ENCODE peak calls at places on chromosomes 7 and 10, in five cellular contexts. One of them, this sample, is unnamed.

GRCh38 chr7:64882341-64883112 is 20.5 kb upstream of the ZNF273 start:
- DNase-seq in NCI-H1930: no peak
- DNase-seq in left ventricle myocardium superior: peak; percentile 89
- DNase-seq in heart right ventricle: peak; percentile 72
- DNase-seq in activated CD8-positive, alpha-beta memory T cell treated with anti-CD3 and anti-CD28 coated beads for 24 hours: peak; percentile 65
- DNase-seq in this sample: peak; percentile 93

GRCh38 chr7:391411-391951 is 101.5 kb downstream of the FOXL3 start:
- DNase-seq in NCI-H1930: no peak
- DNase-seq in left ventricle myocardium superior: peak; percentile 17
- DNase-seq in heart right ventricle: no peak
- DNase-seq in activated CD8-positive, alpha-beta memory T cell treated with anti-CD3 and anti-CD28 coated beads for 24 hours: peak; percentile 44
- DNase-seq in this sample: peak; percentile 68

GRCh38 chr7:20783716-20784310 is 2.9 kb downstream of the SP8 start:
- DNase-seq in NCI-H1930: no peak
- DNase-seq in left ventricle myocardium superior: peak; percentile 34
- DNase-seq in heart right ventricle: no peak
- DNase-seq in activated CD8-positive, alpha-beta memory T cell treated with anti-CD3 and anti-CD28 coated beads for 24 hours: no peak
- DNase-seq in this sample: no peak

GRCh38 chr10:75239391-75239790 is 3.6 kb upstream of the COMTD1 start:
- DNase-seq in NCI-H1930: no peak
- DNase-seq in left ventricle myocardium superior: no peak
- DNase-seq in heart right ventricle: no peak
- DNase-seq in activated CD8-positive, alpha-beta memory T cell treated with anti-CD3 and anti-CD28 coated beads for 24 hours: no peak
- DNase-seq in this sample: no peak

GRCh38 chr10:100866575-100867098 is 46.1 kb upstream of the SLF2 start:
- DNase-seq in NCI-H1930: no peak
- DNase-seq in left ventricle myocardium superior: no peak
- DNase-seq in heart right ventricle: no peak
- DNase-seq in activated CD8-positive, alpha-beta memory T cell treated with anti-CD3 and anti-CD28 coated beads for 24 hours: no peak
- DNase-seq in this sample: no peak

GRCh38 chr7:73954181-73954580 is 73.8 kb upstream of the ELN start:
- DNase-seq in NCI-H1930: no peak
- DNase-seq in left ventricle myocardium superior: no peak
- DNase-seq in heart right ventricle: no peak
- DNase-seq in activated CD8-positive, alpha-beta memory T cell treated with anti-CD3 and anti-CD28 coated beads for 24 hours: no peak
- DNase-seq in this sample: no peak

GRCh38 chr10:103759100-103759781 is 96.1 kb downstream of the SH3PXD2A start:
- DNase-seq in NCI-H1930: no peak
- DNase-seq in left ventricle myocardium superior: peak; percentile 64
- DNase-seq in heart right ventricle: peak; percentile 85
- DNase-seq in activated CD8-positive, alpha-beta memory T cell treated with anti-CD3 and anti-CD28 coated beads for 24 hours: no peak
- DNase-seq in this sample: peak; percentile 76

GRCh38 chr7:102093599-102094001 is 193.1 kb upstream of the SH2B2 start:
- DNase-seq in NCI-H1930: no peak
- DNase-seq in left ventricle myocardium superior: no peak
- DNase-seq in heart right ventricle: no peak
- DNase-seq in activated CD8-positive, alpha-beta memory T cell treated with anti-CD3 and anti-CD28 coated beads for 24 hours: no peak
- DNase-seq in this sample: no peak

GRCh38 chr10:3323865-3324498 is 151.4 kb upstream of the PITRM1 start:
- DNase-seq in NCI-H1930: no peak
- DNase-seq in left ventricle myocardium superior: peak; percentile 37
- DNase-seq in heart right ventricle: peak; percentile 11
- DNase-seq in activated CD8-positive, alpha-beta memory T cell treated with anti-CD3 and anti-CD28 coated beads for 24 hours: no peak
- DNase-seq in this sample: no peak

GRCh38 chr10:72883861-72884260 is 9.7 kb upstream of the OIT3 start:
- DNase-seq in NCI-H1930: no peak
- DNase-seq in left ventricle myocardium superior: no peak
- DNase-seq in heart right ventricle: no peak
- DNase-seq in activated CD8-positive, alpha-beta memory T cell treated with anti-CD3 and anti-CD28 coated beads for 24 hours: no peak
- DNase-seq in this sample: no peak

GRCh38 chr7:25864511-25864910 is 287.5 kb upstream of the NFE2L3 start:
- DNase-seq in NCI-H1930: no peak
- DNase-seq in left ventricle myocardium superior: no peak
- DNase-seq in heart right ventricle: no peak
- DNase-seq in activated CD8-positive, alpha-beta memory T cell treated with anti-CD3 and anti-CD28 coated beads for 24 hours: no peak
- DNase-seq in this sample: no peak

GRCh38 chr10:96890172-96890513 is 58.0 kb downstream of the LCOR start:
- DNase-seq in NCI-H1930: no peak
- DNase-seq in left ventricle myocardium superior: no peak
- DNase-seq in heart right ventricle: no peak
- DNase-seq in activated CD8-positive, alpha-beta memory T cell treated with anti-CD3 and anti-CD28 coated beads for 24 hours: no peak
- DNase-seq in this sample: no peak

GRCh38 chr7:137798073-137798763 is 48.6 kb downstream of the DGKI start:
- DNase-seq in NCI-H1930: no peak
- DNase-seq in left ventricle myocardium superior: no peak
- DNase-seq in heart right ventricle: no peak
- DNase-seq in activated CD8-positive, alpha-beta memory T cell treated with anti-CD3 and anti-CD28 coated beads for 24 hours: no peak
- DNase-seq in this sample: no peak

GRCh38 chr7:151851160-151851751 is 25.7 kb downstream of the PRKAG2 start:
- DNase-seq in NCI-H1930: no peak
- DNase-seq in left ventricle myocardium superior: peak; percentile 59
- DNase-seq in heart right ventricle: no peak
- DNase-seq in activated CD8-positive, alpha-beta memory T cell treated with anti-CD3 and anti-CD28 coated beads for 24 hours: peak; percentile 66
- DNase-seq in this sample: peak; percentile 73

GRCh38 chr7:6121141-6121540 is 90.0 kb downstream of the ANKRD61 start:
- DNase-seq in NCI-H1930: no peak
- DNase-seq in left ventricle myocardium superior: no peak
- DNase-seq in heart right ventricle: no peak
- DNase-seq in activated CD8-positive, alpha-beta memory T cell treated with anti-CD3 and anti-CD28 coated beads for 24 hours: no peak
- DNase-seq in this sample: no peak

GRCh38 chr7:135334830-135335543 is 101.3 kb downstream of the STRA8 start:
- DNase-seq in NCI-H1930: no peak
- DNase-seq in left ventricle myocardium superior: no peak
- DNase-seq in heart right ventricle: no peak
- DNase-seq in activated CD8-positive, alpha-beta memory T cell treated with anti-CD3 and anti-CD28 coated beads for 24 hours: no peak
- DNase-seq in this sample: no peak

GRCh38 chr7:1534330-1535099 is 4.0 kb downstream of the MAFK start:
- DNase-seq in NCI-H1930: no peak
- DNase-seq in left ventricle myocardium superior: no peak
- DNase-seq in heart right ventricle: no peak
- DNase-seq in activated CD8-positive, alpha-beta memory T cell treated with anti-CD3 and anti-CD28 coated beads for 24 hours: peak; percentile 53
- DNase-seq in this sample: peak; percentile 52

GRCh38 chr7:107563072-107563760 is 504 bp downstream of the COG5 start:
- DNase-seq in NCI-H1930: peak; percentile 43
- DNase-seq in left ventricle myocardium superior: no peak
- DNase-seq in heart right ventricle: no peak
- DNase-seq in activated CD8-positive, alpha-beta memory T cell treated with anti-CD3 and anti-CD28 coated beads for 24 hours: no peak
- DNase-seq in this sample: no peak

This sample was measured in aorta.